ENCODE peak calls at places on chromosome 5, in eight cellular contexts. One of them, this sample, is unnamed.

GRCh38 chr5:134964359-134965270 is 3.1 kb upstream of the CATSPER3 start:
- DNase-seq in heart left ventricle: no peak
- DNase-seq in astrocyte: no peak
- DNase-seq in psoas muscle: no peak
- DNase-seq in neural crest cell: no peak
- DNase-seq in endothelial cell: no peak
- DNase-seq in fibroblast of lung: no peak
- DNase-seq in CD8-positive, alpha-beta T cell: no peak
- DNase-seq in this sample: no peak

GRCh38 chr5:44935262-44935661 is 126.5 kb downstream of the MRPS30 start:
- DNase-seq in fibroblast of lung: no peak
- DNase-seq in endothelial cell: peak; percentile 31
- DNase-seq in psoas muscle: no peak
- DNase-seq in CD8-positive, alpha-beta T cell: no peak
- DNase-seq in heart left ventricle: no peak
- DNase-seq in neural crest cell: no peak
- DNase-seq in astrocyte: no peak
- DNase-seq in this sample: no peak

GRCh38 chr5:119323630-119324000 is 32.2 kb upstream of the TNFAIP8 start:
- DNase-seq in psoas muscle: no peak
- DNase-seq in endothelial cell: no peak
- DNase-seq in fibroblast of lung: peak; percentile 47
- DNase-seq in heart left ventricle: no peak
- DNase-seq in astrocyte: peak; percentile 42
- DNase-seq in CD8-positive, alpha-beta T cell: no peak
- DNase-seq in neural crest cell: no peak
- DNase-seq in this sample: peak; percentile 55

GRCh38 chr5:89582768-89583339 is 699.9 kb upstream of the MEF2C start:
- DNase-seq in psoas muscle: no peak
- DNase-seq in CD8-positive, alpha-beta T cell: no peak
- DNase-seq in astrocyte: peak; percentile 8
- DNase-seq in fibroblast of lung: peak; percentile 33
- DNase-seq in neural crest cell: no peak
- DNase-seq in heart left ventricle: no peak
- DNase-seq in endothelial cell: no peak
- DNase-seq in this sample: no peak

GRCh38 chr5:69167488-69167845 is 517 bp downstream of the CCNB1 start:
- DNase-seq in psoas muscle: no peak
- DNase-seq in neural crest cell: no peak
- DNase-seq in fibroblast of lung: no peak
- DNase-seq in heart left ventricle: no peak
- DNase-seq in astrocyte: no peak
- DNase-seq in CD8-positive, alpha-beta T cell: no peak
- DNase-seq in endothelial cell: peak; percentile 11
- DNase-seq in this sample: no peak

GRCh38 chr5:127935398-127935797 is 148.2 kb upstream of the SLC12A2 start:
- DNase-seq in endothelial cell: no peak
- DNase-seq in astrocyte: no peak
- DNase-seq in fibroblast of lung: no peak
- DNase-seq in CD8-positive, alpha-beta T cell: no peak
- DNase-seq in heart left ventricle: no peak
- DNase-seq in psoas muscle: no peak
- DNase-seq in neural crest cell: no peak
- DNase-seq in this sample: no peak

GRCh38 chr5:93954421-93955069 is 213.1 kb upstream of the POU5F2 start:
- DNase-seq in endothelial cell: no peak
- DNase-seq in CD8-positive, alpha-beta T cell: no peak
- DNase-seq in astrocyte: no peak
- DNase-seq in psoas muscle: no peak
- DNase-seq in fibroblast of lung: no peak
- DNase-seq in neural crest cell: no peak
- DNase-seq in heart left ventricle: no peak
- DNase-seq in this sample: no peak

GRCh38 chr5:156595132-156595787 is 254.8 kb upstream of the PPP1R2B start:
- DNase-seq in psoas muscle: peak; percentile 79
- DNase-seq in endothelial cell: no peak
- DNase-seq in fibroblast of lung: peak; percentile 42
- DNase-seq in CD8-positive, alpha-beta T cell: no peak
- DNase-seq in heart left ventricle: peak; percentile 62
- DNase-seq in neural crest cell: no peak
- DNase-seq in astrocyte: peak; percentile 33
- DNase-seq in this sample: no peak

GRCh38 chr5:147859962-147860640 is 18.4 kb upstream of the SCGB3A2 start:
- DNase-seq in psoas muscle: no peak
- DNase-seq in CD8-positive, alpha-beta T cell: no peak
- DNase-seq in neural crest cell: no peak
- DNase-seq in fibroblast of lung: no peak
- DNase-seq in endothelial cell: no peak
- DNase-seq in heart left ventricle: no peak
- DNase-seq in astrocyte: no peak
- DNase-seq in this sample: no peak

GRCh38 chr5:108650997-108651396 is 96.7 kb upstream of the FER start:
- DNase-seq in endothelial cell: no peak
- DNase-seq in neural crest cell: no peak
- DNase-seq in psoas muscle: no peak
- DNase-seq in astrocyte: peak; percentile 72
- DNase-seq in CD8-positive, alpha-beta T cell: no peak
- DNase-seq in heart left ventricle: no peak
- DNase-seq in fibroblast of lung: peak; percentile 80
- DNase-seq in this sample: no peak

GRCh38 chr5:127228540-127229184 is 61.9 kb upstream of the MEGF10 start:
- DNase-seq in CD8-positive, alpha-beta T cell: no peak
- DNase-seq in fibroblast of lung: peak; percentile 6
- DNase-seq in endothelial cell: no peak
- DNase-seq in neural crest cell: no peak
- DNase-seq in psoas muscle: no peak
- DNase-seq in astrocyte: no peak
- DNase-seq in heart left ventricle: no peak
- DNase-seq in this sample: no peak

GRCh38 chr5:45793638-45794532 is 97.7 kb upstream of the HCN1 start:
- DNase-seq in endothelial cell: no peak
- DNase-seq in CD8-positive, alpha-beta T cell: no peak
- DNase-seq in heart left ventricle: no peak
- DNase-seq in fibroblast of lung: no peak
- DNase-seq in psoas muscle: no peak
- DNase-seq in astrocyte: no peak
- DNase-seq in neural crest cell: no peak
- DNase-seq in this sample: no peak

GRCh38 chr5:159550951-159551350 is 220.7 kb upstream of the IL12B start:
- DNase-seq in endothelial cell: no peak
- DNase-seq in astrocyte: peak; percentile 4
- DNase-seq in psoas muscle: no peak
- DNase-seq in fibroblast of lung: peak; percentile 17
- DNase-seq in neural crest cell: no peak
- DNase-seq in heart left ventricle: no peak
- DNase-seq in CD8-positive, alpha-beta T cell: no peak
- DNase-seq in this sample: no peak

GRCh38 chr5:142376001-142376400 is 51.2 kb upstream of the SPRY4 start:
- DNase-seq in neural crest cell: no peak
- DNase-seq in psoas muscle: no peak
- DNase-seq in endothelial cell: no peak
- DNase-seq in CD8-positive, alpha-beta T cell: no peak
- DNase-seq in astrocyte: no peak
- DNase-seq in fibroblast of lung: no peak
- DNase-seq in heart left ventricle: no peak
- DNase-seq in this sample: no peak

GRCh38 chr5:173396311-173396993 is 68.2 kb upstream of the STC2 start:
- DNase-seq in CD8-positive, alpha-beta T cell: no peak
- DNase-seq in psoas muscle: peak; percentile 50
- DNase-seq in endothelial cell: peak; percentile 30
- DNase-seq in astrocyte: no peak
- DNase-seq in fibroblast of lung: no peak
- DNase-seq in neural crest cell: peak; percentile 33
- DNase-seq in heart left ventricle: no peak
- DNase-seq in this sample: no peak

GRCh38 chr5:142421158-142421617 is 96.4 kb upstream of the SPRY4 start:
- DNase-seq in heart left ventricle: no peak
- DNase-seq in CD8-positive, alpha-beta T cell: no peak
- DNase-seq in astrocyte: no peak
- DNase-seq in neural crest cell: no peak
- DNase-seq in fibroblast of lung: no peak
- DNase-seq in psoas muscle: no peak
- DNase-seq in endothelial cell: no peak
- DNase-seq in this sample: no peak

GRCh38 chr5:129915415-129915814 is 11.2 kb downstream of the CHSY3 start:
- DNase-seq in neural crest cell: no peak
- DNase-seq in psoas muscle: no peak
- DNase-seq in CD8-positive, alpha-beta T cell: no peak
- DNase-seq in astrocyte: no peak
- DNase-seq in fibroblast of lung: no peak
- DNase-seq in endothelial cell: no peak
- DNase-seq in heart left ventricle: no peak
- DNase-seq in this sample: no peak

GRCh38 chr5:6389397-6389796 is 11.1 kb upstream of the MED10 start:
- DNase-seq in heart left ventricle: no peak
- DNase-seq in astrocyte: no peak
- DNase-seq in psoas muscle: no peak
- DNase-seq in CD8-positive, alpha-beta T cell: no peak
- DNase-seq in fibroblast of lung: no peak
- DNase-seq in endothelial cell: no peak
- DNase-seq in neural crest cell: no peak
- DNase-seq in this sample: no peak

GRCh38 chr5:42583322-42583721 is 160.1 kb downstream of the GHR start:
- DNase-seq in fibroblast of lung: peak; percentile 29
- DNase-seq in CD8-positive, alpha-beta T cell: peak; percentile 5
- DNase-seq in endothelial cell: peak; percentile 60
- DNase-seq in neural crest cell: peak; percentile 47
- DNase-seq in psoas muscle: no peak
- DNase-seq in heart left ventricle: no peak
- DNase-seq in astrocyte: peak; percentile 20
- DNase-seq in this sample: peak; percentile 35

GRCh38 chr5:32538031-32538547 is 47.3 kb upstream of the SUB1 start:
- DNase-seq in endothelial cell: no peak
- DNase-seq in CD8-positive, alpha-beta T cell: no peak
- DNase-seq in neural crest cell: no peak
- DNase-seq in astrocyte: no peak
- DNase-seq in psoas muscle: no peak
- DNase-seq in heart left ventricle: peak; percentile 68
- DNase-seq in fibroblast of lung: no peak
- DNase-seq in this sample: no peak

GRCh38 chr5:31186672-31187267 is 6.7 kb upstream of the CDH6 start:
- DNase-seq in psoas muscle: no peak
- DNase-seq in astrocyte: no peak
- DNase-seq in neural crest cell: no peak
- DNase-seq in fibroblast of lung: peak; percentile 43
- DNase-seq in CD8-positive, alpha-beta T cell: no peak
- DNase-seq in endothelial cell: no peak
- DNase-seq in heart left ventricle: no peak
- DNase-seq in this sample: no peak

GRCh38 chr5:59615272-59615671 is 278.3 kb downstream of the PDE4D start:
- DNase-seq in heart left ventricle: no peak
- DNase-seq in fibroblast of lung: peak; percentile 67
- DNase-seq in psoas muscle: no peak
- DNase-seq in neural crest cell: no peak
- DNase-seq in CD8-positive, alpha-beta T cell: no peak
- DNase-seq in astrocyte: peak; percentile 59
- DNase-seq in endothelial cell: no peak
- DNase-seq in this sample: no peak

GRCh38 chr5:62043289-62044274 is 262.4 kb upstream of the KIF2A start:
- DNase-seq in astrocyte: no peak
- DNase-seq in endothelial cell: no peak
- DNase-seq in CD8-positive, alpha-beta T cell: no peak
- DNase-seq in psoas muscle: no peak
- DNase-seq in neural crest cell: no peak
- DNase-seq in heart left ventricle: no peak
- DNase-seq in fibroblast of lung: no peak
- DNase-seq in this sample: no peak

GRCh38 chr5:91339053-91339710 is 43.9 kb downstream of the ARRDC3 start:
- DNase-seq in endothelial cell: no peak
- DNase-seq in neural crest cell: no peak
- DNase-seq in psoas muscle: no peak
- DNase-seq in CD8-positive, alpha-beta T cell: no peak
- DNase-seq in heart left ventricle: no peak
- DNase-seq in fibroblast of lung: peak; percentile 73
- DNase-seq in astrocyte: peak; percentile 66
- DNase-seq in this sample: no peak

GRCh38 chr5:134445841-134446818 is 34.4 kb upstream of the CDKN2AIPNL start:
- DNase-seq in neural crest cell: no peak
- DNase-seq in psoas muscle: peak; percentile 79
- DNase-seq in CD8-positive, alpha-beta T cell: no peak
- DNase-seq in astrocyte: no peak
- DNase-seq in endothelial cell: no peak
- DNase-seq in heart left ventricle: no peak
- DNase-seq in fibroblast of lung: no peak
- DNase-seq in this sample: no peak

GRCh38 chr5:170809551-170809950 is 26.0 kb downstream of the GABRP start:
- DNase-seq in neural crest cell: no peak
- DNase-seq in endothelial cell: peak; percentile 11
- DNase-seq in CD8-positive, alpha-beta T cell: no peak
- DNase-seq in fibroblast of lung: peak; percentile 56
- DNase-seq in psoas muscle: no peak
- DNase-seq in heart left ventricle: no peak
- DNase-seq in astrocyte: peak; percentile 48
- DNase-seq in this sample: no peak
- TF ChIP-seq CTCF in neural crest cell: peak; percentile 56
- TF ChIP-seq CTCF in endothelial cell: no peak
- TF ChIP-seq CTCF in CD8-positive, alpha-beta T cell: no peak
- TF ChIP-seq CTCF in fibroblast of lung: peak; percentile 55
- TF ChIP-seq CTCF in psoas muscle: no peak
- TF ChIP-seq CTCF in heart left ventricle: no peak
- TF ChIP-seq CTCF in astrocyte: peak; percentile 31
- TF ChIP-seq CTCF in this sample: peak; percentile 80

GRCh38 chr5:1085391-1085790 is 26.5 kb downstream of the SLC12A7 start:
- DNase-seq in endothelial cell: no peak
- DNase-seq in astrocyte: no peak
- DNase-seq in neural crest cell: no peak
- DNase-seq in fibroblast of lung: no peak
- DNase-seq in psoas muscle: no peak
- DNase-seq in CD8-positive, alpha-beta T cell: no peak
- DNase-seq in heart left ventricle: no peak
- DNase-seq in this sample: no peak
- TF ChIP-seq CTCF in endothelial cell: no peak
- TF ChIP-seq CTCF in astrocyte: no peak
- TF ChIP-seq CTCF in neural crest cell: no peak
- TF ChIP-seq CTCF in fibroblast of lung: no peak
- TF ChIP-seq CTCF in psoas muscle: no peak
- TF ChIP-seq CTCF in CD8-positive, alpha-beta T cell: no peak
- TF ChIP-seq CTCF in heart left ventricle: no peak
- TF ChIP-seq CTCF in this sample: no peak

GRCh38 chr5:139574641-139575312 is 13.6 kb downstream of the UBE2D2 start:
- DNase-seq in fibroblast of lung: peak; percentile 43
- DNase-seq in neural crest cell: no peak
- DNase-seq in CD8-positive, alpha-beta T cell: peak; percentile 16
- DNase-seq in heart left ventricle: no peak
- DNase-seq in endothelial cell: peak; percentile 18
- DNase-seq in psoas muscle: no peak
- DNase-seq in astrocyte: peak; percentile 13
- DNase-seq in this sample: no peak
- TF ChIP-seq CTCF in fibroblast of lung: peak; percentile 73
- TF ChIP-seq CTCF in neural crest cell: peak; percentile 59
- TF ChIP-seq CTCF in CD8-positive, alpha-beta T cell: peak; percentile 72
- TF ChIP-seq CTCF in heart left ventricle: peak; percentile 42
- TF ChIP-seq CTCF in endothelial cell: no peak
- TF ChIP-seq CTCF in psoas muscle: peak; percentile 56
- TF ChIP-seq CTCF in astrocyte: peak; percentile 78
- TF ChIP-seq CTCF in this sample: peak; percentile 61

DNA sequence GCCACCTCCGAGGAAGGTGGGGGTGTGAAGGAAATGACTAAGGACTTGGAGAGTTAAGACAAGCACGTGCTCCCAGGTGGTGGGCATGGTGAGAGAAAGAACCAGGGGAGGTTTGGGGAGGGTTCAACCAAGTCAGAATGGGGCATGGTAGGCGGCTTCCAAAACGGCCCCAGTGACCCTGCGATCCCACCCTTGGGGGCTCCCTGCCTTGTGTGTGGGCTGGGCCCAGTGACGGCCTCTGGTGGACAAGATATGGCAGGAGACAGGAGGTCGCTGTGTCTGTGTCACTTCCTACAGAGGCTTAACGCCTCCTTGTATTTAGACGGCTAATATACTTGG is 51.3 kb upstream of the IRX4 start:
- DNase-seq in fibroblast of lung: no peak
- DNase-seq in neural crest cell: no peak
- DNase-seq in endothelial cell: no peak
- DNase-seq in CD8-positive, alpha-beta T cell: no peak
- DNase-seq in astrocyte: no peak
- DNase-seq in psoas muscle: no peak
- DNase-seq in heart left ventricle: no peak
- DNase-seq in this sample: no peak
- TF ChIP-seq CTCF in fibroblast of lung: no peak
- TF ChIP-seq CTCF in neural crest cell: no peak
- TF ChIP-seq CTCF in endothelial cell: no peak
- TF ChIP-seq CTCF in CD8-positive, alpha-beta T cell: no peak
- TF ChIP-seq CTCF in astrocyte: no peak
- TF ChIP-seq CTCF in psoas muscle: no peak
- TF ChIP-seq CTCF in heart left ventricle: no peak
- TF ChIP-seq CTCF in this sample: no peak